ENCODE peak calls at places on chromosomes 1 and 21, in six cellular contexts. R, O, I, M, D and T are unnamed samples.

GRCh38 chr1:33255347-33256311 is 663 bp upstream of the ZNF362 start:
- DNase-seq in M (no peak), R (peak; percentile 55), D (peak; percentile 89), I (peak; percentile 85), O (peak; percentile 20), T (no peak)

GRCh38 chr1:55490556-55490955 is 275.4 kb upstream of the USP24 start:
- DNase-seq in O (no peak), I (no peak), R (no peak), M (no peak), D (no peak), T (no peak)

GRCh38 chr1:208190784-208191183 is 53.4 kb downstream of the PLXNA2 start:
- DNase-seq in O (no peak), M (no peak), I (no peak), D (no peak), R (no peak), T (no peak)

GRCh38 chr1:24338447-24338846 is 19.3 kb downstream of the GRHL3 start:
- DNase-seq in R (no peak), O (no peak), M (no peak), D (no peak), I (no peak), T (no peak)

GRCh38 chr1:223208164-223209075 is 65.4 kb upstream of the TLR5 start:
- DNase-seq in R (no peak), D (no peak), O (no peak), M (no peak), I (no peak), T (no peak)

GRCh38 chr1:118300808-118301207 is 115.8 kb upstream of the SPAG17 start:
- DNase-seq in I (no peak), M (no peak), D (no peak), R (no peak), O (no peak), T (no peak)

GRCh38 chr1:28890836-28891235 is 23.5 kb upstream of the EPB41 start:
- DNase-seq in I (no peak), R (no peak), M (no peak), D (no peak), O (no peak), T (no peak)

GRCh38 chr21:45294509-45295291 is 7.0 kb upstream of the POFUT2 start:
- DNase-seq in O (peak; percentile 35), D (peak; percentile 90), R (no peak), M (peak; percentile 98), I (no peak), T (peak; percentile 95)

GRCh38 chr1:117368116-117369108 is 1.2 kb downstream of the MAN1A2 start:
- DNase-seq in R (no peak), D (no peak), I (no peak), O (peak; percentile 24), M (no peak), T (no peak)

GRCh38 chr1:94199398-94199797 is 38.0 kb downstream of the ARHGAP29 start:
- DNase-seq in O (no peak), M (no peak), I (no peak), R (no peak), D (no peak), T (no peak)

GRCh38 chr1:30912913-30913652 is 4.5 kb upstream of the SDC3 start:
- DNase-seq in O (no peak), M (no peak), I (no peak), D (peak; percentile 90), R (no peak), T (no peak)